ENCODE peak calls at places on chromosomes 6 and 20, in nine cellular contexts. X is GM12878, Y is heart right ventricle, R is glutamatergic neuron, T is adrenal gland, M is PC-9, A is Calu3, E is HCT116, H is GM12865. U is an unnamed sample.

GRCh38 chr20:61988665-61989064 is 77.0 kb downstream of the TAF4 start:
- DNase-seq in X (no peak), Y (no peak), R (no peak), T (no peak), M (no peak), A (no peak), E (no peak), H (no peak), U (no peak)

GRCh38 chr6:49550413-49551125 is at the start of gene C6orf141:
- DNase-seq in X (no peak), Y (no peak), R (peak), T (peak), M (peak), A (peak), E (peak), H (peak), U (peak)

GRCh38 chr6:22821664-22822320 is 252.4 kb downstream of the HDGFL1 start:
- DNase-seq in X (no peak), Y (no peak), R (no peak), T (no peak), M (no peak), A (no peak), E (no peak), H (no peak), U (no peak)

GRCh38 chr20:4767084-4767483 is 45.4 kb downstream of the PRND start:
- DNase-seq in X (no peak), Y (no peak), R (no peak), T (no peak), M (no peak), A (no peak), E (no peak), H (no peak), U (no peak)

GRCh38 chr6:34132486-34133185 is 13.3 kb downstream of the GRM4 start:
- DNase-seq in X (no peak), Y (no peak), R (no peak), T (peak), M (peak), A (peak), E (no peak), H (peak), U (peak)

GRCh38 chr6:131660195-131660594 is 23.1 kb downstream of the ENPP3 start:
- DNase-seq in X (no peak), Y (no peak), R (no peak), T (no peak), M (peak), A (peak), E (peak), H (no peak), U (no peak)

GRCh38 chr6:100593522-100593921 is 128.8 kb upstream of the SIM1 start:
- DNase-seq in X (no peak), Y (no peak), R (no peak), T (no peak), M (no peak), A (no peak), E (no peak), H (no peak), U (no peak)

GRCh38 chr20:63472159-63472811 is at the start of gene KCNQ2:
- DNase-seq in X (no peak), Y (no peak), R (peak), T (no peak), M (no peak), A (no peak), E (peak), H (no peak), U (peak)

GRCh38 chr6:119979862-119980261 is 630.3 kb upstream of the MAN1A1 start:
- DNase-seq in X (no peak), Y (no peak), R (no peak), T (no peak), M (no peak), A (no peak), E (peak), H (peak), U (no peak)

GRCh38 chr6:84645563-84646266 is 118.7 kb downstream of the TBX18 start:
- DNase-seq in X (no peak), Y (no peak), R (no peak), T (no peak), M (no peak), A (no peak), E (no peak), H (no peak), U (no peak)

GRCh38 chr6:104928141-104928540 is 28.8 kb upstream of the LIN28B start:
- DNase-seq in X (no peak), Y (no peak), R (no peak), T (no peak), M (no peak), A (no peak), E (no peak), H (no peak), U (no peak)

DNA sequence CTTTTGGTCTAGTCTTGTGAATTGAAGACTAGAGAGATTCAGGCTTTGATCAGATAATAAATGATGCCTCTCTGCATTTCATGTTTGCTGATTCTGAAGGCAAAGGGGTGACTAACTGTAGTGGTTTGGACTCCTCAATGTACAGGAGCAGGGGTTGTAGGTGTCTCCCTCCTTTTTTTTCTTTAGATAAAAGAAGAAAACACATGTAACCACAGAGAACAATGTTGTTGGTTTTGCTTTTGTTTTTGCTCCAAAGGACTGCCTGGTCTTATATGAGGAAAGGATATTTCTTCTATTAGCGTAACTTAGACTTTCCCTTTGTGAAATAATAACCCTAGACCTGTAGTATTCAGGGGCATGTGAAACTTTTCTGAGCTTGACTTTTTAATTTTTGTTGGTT is 53.2 kb downstream of the RFPL4B start:
- DNase-seq in X (no peak), Y (no peak), R (no peak), T (no peak), M (no peak), A (no peak), E (no peak), H (no peak), U (no peak)
- TF ChIP-seq CTCF in X (no peak), Y (no peak), R (no peak), T (no peak), M (no peak), A (no peak), E (no peak), H (no peak), U (no peak)

GRCh38 chr20:14333734-14334133 is 3.7 kb downstream of the FLRT3 start:
- DNase-seq in X (no peak), Y (no peak), R (no peak), T (no peak), M (no peak), A (no peak), E (no peak), H (peak), U (no peak)
- TF ChIP-seq CTCF in X (no peak), Y (no peak), R (no peak), T (no peak), M (no peak), A (no peak), E (no peak), H (no peak), U (no peak)

GRCh38 chr6:1552296-1552761 is 57.4 kb upstream of the FOXC1 start:
- DNase-seq in X (no peak), Y (no peak), R (no peak), T (no peak), M (no peak), A (peak), E (peak), H (peak), U (no peak)
- TF ChIP-seq CTCF in X (peak), Y (no peak), R (no peak), T (no peak), M (no peak), A (no peak), E (peak), H (peak), U (no peak)

DNA sequence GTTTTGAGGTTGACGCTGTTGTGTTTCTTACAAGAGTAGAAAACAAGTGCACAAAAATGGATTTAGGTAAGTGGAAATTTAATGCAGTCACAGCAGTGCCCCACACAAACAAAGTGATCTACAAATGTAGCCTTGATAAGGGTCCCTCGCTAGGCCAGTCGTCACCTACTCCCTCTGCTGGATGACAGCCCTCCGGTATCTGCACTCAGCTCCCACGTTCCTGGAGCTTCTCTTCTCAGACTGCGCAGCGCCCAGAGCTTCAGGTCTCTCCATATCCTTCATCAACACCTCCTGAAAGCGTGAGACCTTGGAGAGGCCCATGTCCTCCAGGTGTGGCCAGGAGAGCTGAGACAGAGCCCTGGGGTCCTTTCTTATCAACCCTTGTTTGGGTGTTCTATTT is 58.3 kb upstream of the MAP3K4 start:
- DNase-seq in X (no peak), Y (peak), R (peak), T (no peak), M (no peak), A (no peak), E (no peak), H (no peak), U (peak)
- TF ChIP-seq CTCF in X (no peak), Y (peak), R (no peak), T (no peak), M (no peak), A (no peak), E (peak), H (no peak), U (no peak)

DNA sequence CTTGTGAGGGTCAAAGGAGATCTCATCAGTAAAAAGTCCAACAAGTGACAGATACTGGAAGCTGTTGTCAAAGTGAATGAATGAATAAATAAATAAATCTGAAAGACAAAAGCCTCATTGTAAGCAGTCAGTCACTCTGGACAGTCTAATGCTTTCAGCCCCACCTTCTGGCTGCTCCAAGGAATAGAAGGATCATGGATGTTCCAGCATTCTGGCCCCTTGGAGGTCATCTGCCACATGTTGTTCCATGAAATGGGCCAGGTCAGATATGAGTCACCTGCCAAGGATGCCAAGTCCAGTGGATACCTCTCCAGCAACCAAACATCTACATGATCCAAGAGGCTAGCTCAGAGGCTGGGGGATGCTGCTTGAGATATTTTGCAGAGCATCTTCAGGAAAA is 185.6 kb downstream of the BMP7 start:
- DNase-seq in X (no peak), Y (no peak), R (no peak), T (no peak), M (no peak), A (no peak), E (no peak), H (no peak), U (no peak)
- TF ChIP-seq CTCF in X (no peak), Y (no peak), R (no peak), T (no peak), M (peak), A (no peak), E (peak), H (no peak), U (no peak)